ENCODE peak calls at places on chromosomes 12 and 14, in four cellular contexts. N is 8988T, M is tibial artery, K is adrenal gland. L is an unnamed sample.

GRCh38 chr14:95061317-95062093 is 95.8 kb downstream of the DICER1 start:
- DNase-seq in M (no peak), N (no peak), K (no peak), L (no peak)

GRCh38 chr12:24728366-24728765 is 220.5 kb downstream of the BCAT1 start:
- DNase-seq in K (no peak), N (no peak), M (no peak), L (no peak)

GRCh38 chr12:52032797-52033505 is 18.3 kb upstream of the NR4A1 start:
- DNase-seq in M (peak; percentile 99), N (peak; percentile 99), K (peak; percentile 99), L (peak; percentile 98)

GRCh38 chr12:78931466-78931990 is 67.0 kb downstream of the SYT1 start:
- DNase-seq in K (no peak), M (no peak), N (no peak), L (no peak)

GRCh38 chr12:105256011-105256410 is 20.0 kb upstream of the APPL2 start:
- DNase-seq in M (no peak), N (no peak), K (no peak), L (no peak)

GRCh38 chr14:61476737-61477410 is 155.5 kb downstream of the PRKCH start:
- DNase-seq in K (peak; percentile 81), N (no peak), M (peak; percentile 73), L (peak; percentile 48)

GRCh38 chr12:70393787-70394519 is 27.9 kb downstream of the KCNMB4 start:
- DNase-seq in N (no peak), M (no peak), K (peak; percentile 6), L (no peak)

GRCh38 chr14:35534130-35534883 is at the start of gene INSM2:
- DNase-seq in N (peak; percentile 35), M (no peak), K (no peak), L (no peak)

GRCh38 chr14:51367600-51367931 is 127.5 kb downstream of the TMX1 start:
- DNase-seq in M (no peak), K (no peak), N (no peak), L (no peak)

GRCh38 chr14:67411820-67412421 is at the start of gene PLEK2:
- DNase-seq in N (peak; percentile 49), K (peak; percentile 68), M (no peak), L (peak; percentile 90)